ENCODE peak calls at places on chromosomes 2 and 18, in seven cellular contexts. L, C, E, T, P, X and Q are unnamed samples.

GRCh38 chr18:48735070-48735676 is 196.3 kb downstream of the CTIF start:
- DNase-seq in E (no peak), P (peak; percentile 39), T (no peak), X (no peak), L (no peak), C (no peak), Q (no peak)

GRCh38 chr2:160324161-160324768 is 124.2 kb upstream of the ITGB6 start:
- DNase-seq in E (peak; percentile 36), L (peak; percentile 56), X (no peak), P (peak; percentile 74), T (peak; percentile 56), C (peak; percentile 11), Q (peak; percentile 20)

GRCh38 chr18:74342416-74343043 is 26.9 kb downstream of the C18orf63 start:
- DNase-seq in C (no peak), E (no peak), P (peak; percentile 83), L (no peak), T (peak; percentile 77), X (no peak), Q (peak; percentile 52)

GRCh38 chr2:74291891-74292621 is 51.2 kb downstream of the SLC4A5 start:
- DNase-seq in L (no peak), P (no peak), T (no peak), E (no peak), X (no peak), C (no peak), Q (no peak)

GRCh38 chr2:49616800-49617199 is 462.5 kb upstream of the FSHR start:
- DNase-seq in X (no peak), E (no peak), P (peak; percentile 13), C (no peak), L (no peak), T (peak; percentile 68), Q (no peak)

GRCh38 chr2:231425811-231426703 is 30.5 kb downstream of the B3GNT7 start:
- DNase-seq in E (peak; percentile 17), T (no peak), P (no peak), X (no peak), L (no peak), C (no peak), Q (no peak)

GRCh38 chr2:74836675-74837401 is 2.9 kb downstream of the HK2 start:
- DNase-seq in X (no peak), T (no peak), P (no peak), L (no peak), E (no peak), C (no peak), Q (no peak)

GRCh38 chr2:8984152-8984551 is 19.3 kb downstream of the MBOAT2 start:
- DNase-seq in E (no peak), C (no peak), X (no peak), P (no peak), L (no peak), T (no peak), Q (no peak)

GRCh38 chr2:2181505-2181904 is 149.6 kb downstream of the MYT1L start:
- DNase-seq in P (no peak), T (no peak), C (no peak), E (no peak), L (no peak), X (no peak), Q (no peak)

GRCh38 chr2:129233166-129233565 is 746.3 kb upstream of the RAB6C start:
- DNase-seq in P (no peak), C (no peak), T (no peak), E (no peak), X (no peak), L (no peak), Q (no peak)

GRCh38 chr2:25955869-25956535 is 26.3 kb downstream of the KIF3C start:
- DNase-seq in L (no peak), P (no peak), T (no peak), X (no peak), C (no peak), E (no peak), Q (no peak)

GRCh38 chr2:128016620-128017019 is 11.2 kb downstream of the SAP130 start:
- DNase-seq in X (no peak), E (no peak), C (no peak), T (no peak), L (no peak), P (peak; percentile 11), Q (no peak)

GRCh38 chr2:150938586-150938985 is 323.1 kb downstream of the RBM43 start:
- DNase-seq in X (no peak), P (peak; percentile 52), T (no peak), C (no peak), L (no peak), E (no peak), Q (no peak)